ENCODE peak calls at places on chromosomes 2 and 18, in eight cellular contexts. K is fibroblast of lung, V is pancreas, H is coronary artery, E is A549, R is mesenchymal stem cell, F is stomach, Q is cardiac muscle cell. I is an unnamed sample.

GRCh38 chr2:64019975-64020281 is 700 bp upstream of the VPS54 start:
- DNase-seq in E (no peak), V (no peak), F (no peak), R (no peak), H (no peak), K (no peak), Q (no peak), I (no peak)

GRCh38 chr2:9382604-9383235 is 40.6 kb downstream of the ITGB1BP1 start:
- DNase-seq in Q (no peak), V (no peak), K (no peak), H (no peak), E (no peak), F (no peak), R (no peak), I (no peak)

GRCh38 chr2:1072258-1072657 is 121.6 kb downstream of the SNTG2 start:
- DNase-seq in E (no peak), H (no peak), V (no peak), K (no peak), F (no peak), Q (no peak), R (no peak), I (no peak)

GRCh38 chr2:156486175-156486574 is 50.0 kb downstream of the GPD2 start:
- DNase-seq in H (no peak), K (peak), Q (no peak), R (peak), E (no peak), V (no peak), F (no peak), I (no peak)

GRCh38 chr2:10517351-10518043 is 69.4 kb upstream of the ODC1 start:
- DNase-seq in R (no peak), H (no peak), Q (no peak), F (no peak), E (no peak), V (no peak), K (no peak), I (no peak)

GRCh38 chr2:219467736-219468075 is 31.0 kb upstream of the GMPPA start:
- DNase-seq in E (no peak), V (no peak), F (no peak), K (no peak), R (no peak), Q (no peak), H (no peak), I (no peak)

GRCh38 chr2:241080405-241081189 is 21.5 kb downstream of the MTERF4 start:
- DNase-seq in E (no peak), V (no peak), R (no peak), H (peak), Q (no peak), K (no peak), F (no peak), I (no peak)

GRCh38 chr18:4631239-4631638 is 176.1 kb upstream of the DLGAP1 start:
- DNase-seq in H (no peak), K (no peak), Q (no peak), R (no peak), E (no peak), F (no peak), V (no peak), I (peak)

GRCh38 chr2:122145805-122146204 is 390.4 kb downstream of the TSN start:
- DNase-seq in R (no peak), F (no peak), E (no peak), Q (no peak), H (no peak), V (no peak), K (no peak), I (no peak)

GRCh38 chr2:19863303-19864041 is 38.3 kb downstream of the TTC32 start:
- DNase-seq in E (peak), Q (peak), R (peak), K (peak), H (peak), F (peak), V (peak), I (peak)

GRCh38 chr2:239548491-239548890 is 147.7 kb upstream of the HDAC4 start:
- DNase-seq in E (no peak), H (peak), F (no peak), R (no peak), V (no peak), Q (no peak), K (no peak), I (no peak)

GRCh38 chr2:86615596-86615995 is 8.1 kb downstream of the RNF103 start:
- DNase-seq in H (no peak), F (no peak), Q (no peak), K (no peak), E (no peak), R (no peak), V (no peak), I (no peak)

GRCh38 chr18:11981633-11982366 is 493 bp downstream of the IMPA2 start:
- DNase-seq in F (peak), Q (peak), V (peak), K (peak), R (peak), E (peak), H (no peak), I (peak)

GRCh38 chr18:21242141-21243040 is at the start of gene GREB1L:
- DNase-seq in H (no peak), R (peak), Q (peak), E (peak), V (peak), F (peak), K (peak), I (peak)

GRCh38 chr2:157172866-157173578 is 84.5 kb upstream of the GALNT5 start:
- DNase-seq in E (no peak), R (no peak), F (no peak), K (peak), H (no peak), Q (peak), V (no peak), I (no peak)

GRCh38 chr18:79450289-79450920 is 54.7 kb downstream of the NFATC1 start:
- DNase-seq in E (no peak), H (no peak), K (no peak), R (no peak), Q (no peak), V (no peak), F (no peak), I (no peak)

GRCh38 chr2:201465524-201465971 is 14.0 kb downstream of the STRADB start:
- DNase-seq in H (no peak), V (no peak), Q (peak), F (no peak), K (peak), E (no peak), R (peak), I (no peak)

GRCh38 chr2:33085646-33086045 is 138.9 kb downstream of the LTBP1 start:
- DNase-seq in H (no peak), K (peak), R (no peak), F (no peak), Q (no peak), V (no peak), E (no peak), I (no peak)

GRCh38 chr2:85503168-85503610 is 35.8 kb upstream of the MAT2A start:
- DNase-seq in E (no peak), Q (no peak), R (no peak), H (no peak), K (no peak), V (no peak), F (peak), I (no peak)

GRCh38 chr2:18588049-18588448 is 1.3 kb downstream of the NT5C1B start:
- DNase-seq in H (no peak), K (peak), F (no peak), R (no peak), V (no peak), Q (no peak), E (no peak), I (no peak)

GRCh38 chr2:46876741-46877384 is 38.7 kb downstream of the MCFD2 start:
- DNase-seq in F (peak), K (peak), H (peak), E (peak), R (peak), Q (peak), V (no peak), I (peak)

GRCh38 chr2:85158559-85159273 is 25.5 kb downstream of the TCF7L1 start:
- DNase-seq in R (no peak), E (no peak), K (no peak), V (no peak), Q (no peak), F (no peak), H (no peak), I (no peak)

GRCh38 chr2:39099820-39100728 is 20.8 kb downstream of the SOS1 start:
- DNase-seq in E (no peak), K (no peak), Q (peak), F (no peak), H (no peak), R (no peak), V (no peak), I (no peak)

GRCh38 chr18:57084331-57085298 is 62.3 kb upstream of the BOD1L2 start:
- DNase-seq in E (no peak), R (no peak), V (no peak), K (no peak), Q (no peak), F (no peak), H (no peak), I (no peak)

GRCh38 chr2:191250400-191250799 is 5.2 kb downstream of the MYO1B start:
- DNase-seq in F (no peak), R (peak), H (no peak), Q (no peak), K (peak), E (no peak), V (no peak), I (no peak)

DNA sequence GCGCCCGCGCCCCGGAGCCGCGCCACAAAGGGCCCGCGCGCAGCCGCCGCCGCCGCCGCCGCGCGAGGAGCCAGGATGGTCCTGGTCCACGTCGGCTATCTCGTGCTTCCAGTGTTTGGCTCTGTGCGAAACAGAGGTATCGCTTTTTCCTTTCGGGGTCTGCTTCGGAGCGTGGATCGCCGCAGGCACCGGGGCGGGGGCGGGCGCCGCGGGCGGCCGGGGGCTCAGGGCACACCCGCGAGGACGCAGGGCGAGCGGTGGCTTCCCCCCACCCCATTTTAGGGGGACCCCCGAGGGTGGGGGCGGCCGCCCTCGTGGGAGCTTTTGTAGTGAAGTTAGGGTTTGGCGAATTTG is 230.0 kb downstream of the HAUS1 start:
- DNase-seq in R (no peak), F (no peak), V (no peak), E (no peak), Q (no peak), K (no peak), H (no peak), I (no peak)
- H3K27ac ChIP-seq in R (no peak), F (no peak), V (no peak), E (peak), Q (peak), K (no peak), H (no peak), I (no peak)

DNA sequence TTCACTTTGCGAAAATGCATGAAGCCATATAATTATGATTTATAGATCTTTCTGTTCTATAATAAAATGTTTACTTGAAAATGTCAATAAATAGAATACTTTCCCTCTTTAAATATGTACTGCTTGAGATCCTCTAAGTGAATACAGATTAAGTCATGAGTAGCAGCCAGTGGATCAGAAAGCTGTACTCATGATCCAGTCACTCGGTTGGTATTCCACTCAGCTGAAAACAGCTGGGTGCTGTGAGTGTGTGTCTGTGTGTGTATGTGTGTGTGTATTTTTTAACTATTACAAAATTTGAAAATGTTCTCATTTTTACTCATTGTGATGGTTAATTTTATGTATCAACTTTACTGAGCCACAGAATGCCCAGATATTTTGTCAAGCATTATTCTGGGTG is 141.6 kb upstream of the CYP26B1 start:
- DNase-seq in E (no peak), V (no peak), F (no peak), K (peak), H (no peak), Q (no peak), R (no peak), I (no peak)
- H3K27ac ChIP-seq in E (no peak), V (no peak), F (no peak), K (no peak), H (no peak), Q (no peak), R (no peak), I (no peak)

GRCh38 chr2:217735899-217736298 is 266.9 kb downstream of the TNS1 start:
- DNase-seq in E (no peak), Q (no peak), H (no peak), V (no peak), F (no peak), K (no peak), R (no peak), I (no peak)

GRCh38 chr2:217731805-217732204 is 271.0 kb downstream of the TNS1 start:
- DNase-seq in H (peak), F (no peak), K (no peak), E (no peak), R (peak), Q (no peak), V (no peak), I (no peak)

GRCh38 chr2:217734999-217735398 is 267.8 kb downstream of the TNS1 start:
- DNase-seq in Q (no peak), K (no peak), F (no peak), R (no peak), H (no peak), E (no peak), V (no peak), I (no peak)

GRCh38 chr2:217733461-217733860 is 269.3 kb downstream of the TNS1 start:
- DNase-seq in R (peak), V (no peak), H (no peak), Q (peak), E (no peak), K (no peak), F (peak), I (no peak)

GRCh38 chr2:217732995-217733394 is 269.8 kb downstream of the TNS1 start:
- DNase-seq in R (peak), K (no peak), F (no peak), E (no peak), V (no peak), H (peak), Q (peak), I (no peak)
- H3K27ac ChIP-seq in R (no peak), K (no peak), F (no peak), E (no peak), V (no peak), H (no peak), Q (no peak), I (no peak)

DNA sequence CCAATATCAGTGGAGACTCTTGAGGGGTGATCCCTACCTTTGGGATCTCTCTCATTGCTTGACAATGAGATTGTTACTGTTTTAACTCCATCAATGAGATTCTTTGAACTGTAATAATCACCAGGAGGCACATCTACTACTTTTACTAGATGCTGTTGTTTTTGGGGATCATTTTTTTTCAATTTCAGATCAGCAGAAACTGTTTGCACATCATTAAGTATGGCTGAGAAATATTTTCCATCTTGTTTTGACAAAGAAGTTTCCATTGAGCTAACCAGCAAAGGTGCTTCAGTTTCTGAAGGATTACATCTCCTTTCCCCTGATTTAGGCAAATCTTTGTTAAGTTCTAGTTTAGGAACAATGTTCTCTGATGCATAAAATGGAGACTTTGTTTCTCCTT is 54.8 kb upstream of the SLC4A10 start:
- DNase-seq in F (no peak), R (no peak), H (no peak), Q (no peak), K (no peak), V (no peak), E (no peak), I (no peak)
- H3K27ac ChIP-seq in F (no peak), R (no peak), H (no peak), Q (no peak), K (no peak), V (no peak), E (no peak), I (no peak)

GRCh38 chr2:215140166-215140707 is 1.8 kb upstream of the ABCA12 start:
- DNase-seq in K (no peak), E (no peak), F (no peak), V (no peak), H (no peak), R (no peak), Q (no peak), I (no peak)

GRCh38 chr2:215137329-215137686 is 1.1 kb downstream of the ABCA12 start:
- DNase-seq in K (no peak), V (no peak), R (no peak), Q (no peak), H (no peak), F (no peak), E (no peak), I (no peak)

GRCh38 chr2:215136669-215137328 is 1.6 kb downstream of the ABCA12 start:
- DNase-seq in K (peak), Q (peak), H (no peak), E (no peak), F (no peak), V (no peak), R (peak), I (no peak)

GRCh38 chr2:215138466-215138865 is at the start of gene ABCA12:
- DNase-seq in Q (no peak), K (no peak), F (no peak), E (no peak), R (no peak), H (no peak), V (no peak), I (no peak)

GRCh38 chr2:215137741-215138340 is 585 bp downstream of the ABCA12 start:
- DNase-seq in F (no peak), Q (peak), H (no peak), V (no peak), R (peak), E (no peak), K (peak), I (no peak)
- H3K27ac ChIP-seq in F (no peak), Q (no peak), H (no peak), V (no peak), R (peak), E (peak), K (no peak), I (no peak)

GRCh38 chr18:73948497-73948896 is 199.1 kb downstream of the FBXO15 start:
- DNase-seq in V (no peak), K (no peak), E (no peak), Q (peak), R (peak), H (no peak), F (no peak), I (no peak)
- H3K27ac ChIP-seq in V (no peak), K (no peak), E (no peak), Q (no peak), R (no peak), H (no peak), F (no peak), I (no peak)

GRCh38 chr2:207673431-207673830 is 38.0 kb upstream of the CCNYL1 start:
- DNase-seq in H (no peak), K (no peak), V (no peak), R (no peak), Q (no peak), F (no peak), E (no peak), I (no peak)
- H3K27ac ChIP-seq in H (no peak), K (no peak), V (no peak), R (no peak), Q (no peak), F (no peak), E (no peak), I (peak)

GRCh38 chr2:73173781-73174180 is 28.6 kb upstream of the NOTO start:
- DNase-seq in F (no peak), V (no peak), K (no peak), H (no peak), Q (no peak), R (no peak), E (no peak), I (no peak)

GRCh38 chr2:73174244-73174643 is 28.1 kb upstream of the NOTO start:
- DNase-seq in K (no peak), V (no peak), H (no peak), Q (no peak), F (no peak), E (no peak), R (no peak), I (no peak)

GRCh38 chr2:73175663-73176204 is 26.6 kb upstream of the NOTO start:
- DNase-seq in H (peak), E (no peak), F (peak), Q (peak), K (peak), R (peak), V (peak), I (peak)

GRCh38 chr2:73176205-73176880 is 26.0 kb upstream of the NOTO start:
- DNase-seq in Q (peak), H (no peak), E (no peak), R (peak), F (peak), V (peak), K (no peak), I (peak)

GRCh38 chr2:73174941-73175662 is 27.3 kb upstream of the NOTO start:
- DNase-seq in H (no peak), Q (no peak), E (no peak), K (no peak), R (no peak), F (no peak), V (no peak), I (no peak)
- H3K27ac ChIP-seq in H (peak), Q (no peak), E (no peak), K (no peak), R (no peak), F (peak), V (no peak), I (no peak)

GRCh38 chr2:134567666-134568065 is 151.1 kb downstream of the TMEM163 start:
- DNase-seq in V (no peak), H (no peak), Q (no peak), E (no peak), F (no peak), R (no peak), K (no peak), I (no peak)

GRCh38 chr2:134564549-134564948 is 154.3 kb downstream of the TMEM163 start:
- DNase-seq in H (no peak), R (no peak), E (no peak), V (no peak), Q (no peak), F (no peak), K (no peak), I (no peak)

GRCh38 chr2:134570676-134571075 is 148.1 kb downstream of the TMEM163 start:
- DNase-seq in R (no peak), F (no peak), H (no peak), K (no peak), V (no peak), Q (no peak), E (no peak), I (no peak)

GRCh38 chr2:134572996-134573395 is 145.8 kb downstream of the TMEM163 start:
- DNase-seq in V (no peak), R (no peak), E (no peak), K (no peak), H (no peak), Q (no peak), F (no peak), I (no peak)

GRCh38 chr2:134568413-134568812 is 150.4 kb downstream of the TMEM163 start:
- DNase-seq in F (no peak), V (no peak), K (no peak), H (no peak), R (no peak), Q (no peak), E (no peak), I (no peak)
- H3K27ac ChIP-seq in F (no peak), V (no peak), K (no peak), H (no peak), R (no peak), Q (no peak), E (no peak), I (no peak)